ENCODE peak calls at places on chromosome 1, in six cellular contexts. P is fibroblast of mammary gland, N is cardiac fibroblast, F is epithelial cell of esophagus, T is AG09309, I is A549. W is an unnamed sample.

GRCh38 chr1:232017057-232017456 is 390.5 kb downstream of the DISC1 start:
- DNase-seq in P (no peak), N (no peak), F (no peak), T (no peak), I (no peak), W (no peak)

GRCh38 chr1:43272161-43272560 is 2.4 kb downstream of the TMEM125 start:
- DNase-seq in P (no peak), N (no peak), F (no peak), T (no peak), I (no peak), W (no peak)

GRCh38 chr1:166139735-166140134 is 27.1 kb downstream of the FAM78B start:
- DNase-seq in P (no peak), N (no peak), F (no peak), T (no peak), I (no peak), W (no peak)

GRCh38 chr1:156143765-156144489 is 9.5 kb upstream of the SEMA4A start:
- DNase-seq in P (peak), N (no peak), F (no peak), T (no peak), I (no peak), W (peak)

GRCh38 chr1:152049291-152050073 is 12.7 kb upstream of the S100A11 start:
- DNase-seq in P (peak), N (peak), F (peak), T (no peak), I (no peak), W (peak)

GRCh38 chr1:188670837-188671236 is 1806.8 kb downstream of the BRINP3 start:
- DNase-seq in P (no peak), N (no peak), F (peak), T (no peak), I (no peak), W (no peak)

GRCh38 chr1:1001057-1001630 is 1.2 kb upstream of the HES4 start:
- DNase-seq in P (no peak), N (no peak), F (no peak), T (no peak), I (no peak), W (no peak)

GRCh38 chr1:113579256-113580018 is 179.8 kb downstream of the PHTF1 start:
- DNase-seq in P (peak), N (peak), F (peak), T (no peak), I (no peak), W (no peak)

GRCh38 chr1:228765543-228765942 is 30.3 kb downstream of the RHOU start:
- DNase-seq in P (no peak), N (no peak), F (no peak), T (no peak), I (no peak), W (no peak)

GRCh38 chr1:64474639-64475038 is 4.7 kb downstream of the CACHD1 start:
- DNase-seq in P (no peak), N (peak), F (peak), T (no peak), I (no peak), W (no peak)

GRCh38 chr1:53145051-53145600 is 2.7 kb upstream of the SLC1A7 start:
- DNase-seq in P (no peak), N (no peak), F (no peak), T (no peak), I (no peak), W (no peak)

GRCh38 chr1:44213222-44214112 is at the start of gene DMAP1:
- DNase-seq in P (peak), N (peak), F (peak), T (peak), I (peak), W (peak)

GRCh38 chr1:88731475-88731874 is 47.4 kb downstream of the PKN2 start:
- DNase-seq in P (peak), N (peak), F (no peak), T (peak), I (peak), W (peak)

GRCh38 chr1:110466646-110467280 is 15.8 kb downstream of the PROK1 start:
- DNase-seq in P (no peak), N (no peak), F (no peak), T (no peak), I (no peak), W (no peak)

GRCh38 chr1:48681476-48682305 is 95.0 kb downstream of the BEND5 start:
- DNase-seq in P (peak), N (no peak), F (no peak), T (no peak), I (no peak), W (no peak)

GRCh38 chr1:62312698-62313097 is 6.5 kb downstream of the KANK4 start:
- DNase-seq in P (no peak), N (no peak), F (no peak), T (no peak), I (no peak), W (no peak)

GRCh38 chr1:244665771-244666217 is 12.9 kb downstream of the DESI2 start:
- DNase-seq in P (peak), N (no peak), F (no peak), T (no peak), I (no peak), W (no peak)

GRCh38 chr1:89609781-89610456 is 23.0 kb upstream of the LRRC8C start:
- DNase-seq in P (no peak), N (no peak), F (no peak), T (no peak), I (no peak), W (no peak)

GRCh38 chr1:208278638-208279037 is 34.5 kb upstream of the PLXNA2 start:
- DNase-seq in P (no peak), N (no peak), F (no peak), T (no peak), I (no peak), W (no peak)

GRCh38 chr1:32516402-32516801 is 22.8 kb upstream of the ZBTB8A start:
- DNase-seq in P (no peak), N (no peak), F (no peak), T (no peak), I (no peak), W (no peak)

GRCh38 chr1:238139713-238140112 is 249.0 kb upstream of the ZP4 start:
- DNase-seq in P (no peak), N (no peak), F (peak), T (no peak), I (no peak), W (no peak)

GRCh38 chr1:40932004-40932403 is 47.5 kb upstream of the CTPS1 start:
- DNase-seq in P (no peak), N (peak), F (peak), T (no peak), I (no peak), W (no peak)

GRCh38 chr1:231964241-231964640 is 337.7 kb downstream of the DISC1 start:
- DNase-seq in P (no peak), N (no peak), F (no peak), T (no peak), I (no peak), W (no peak)

GRCh38 chr1:26280333-26281042 is 602 bp downstream of the SH3BGRL3 start:
- DNase-seq in P (peak), N (no peak), F (peak), T (no peak), I (peak), W (peak)

GRCh38 chr1:209823143-209824041 is 4.4 kb upstream of the UTP25 start:
- DNase-seq in P (peak), N (peak), F (peak), T (no peak), I (peak), W (peak)

GRCh38 chr1:229478852-229479251 is 29.3 kb downstream of the NUP133 start:
- DNase-seq in P (no peak), N (no peak), F (no peak), T (no peak), I (no peak), W (no peak)

GRCh38 chr1:210709694-210710093 is 381.0 kb downstream of the HHAT start:
- DNase-seq in P (peak), N (no peak), F (peak), T (no peak), I (no peak), W (peak)

GRCh38 chr1:65292861-65293593 is 16.3 kb upstream of the DNAJC6 start:
- DNase-seq in P (no peak), N (no peak), F (peak), T (no peak), I (no peak), W (no peak)

GRCh38 chr1:113452921-113453770 is 62.8 kb downstream of the MAGI3 start:
- DNase-seq in P (peak), N (peak), F (peak), T (no peak), I (no peak), W (peak)

GRCh38 chr1:55669308-55669707 is 454.1 kb upstream of the USP24 start:
- DNase-seq in P (peak), N (peak), F (peak), T (peak), I (no peak), W (no peak)

GRCh38 chr1:55673416-55673815 is 458.3 kb upstream of the USP24 start:
- DNase-seq in P (no peak), N (no peak), F (no peak), T (no peak), I (no peak), W (no peak)

DNA sequence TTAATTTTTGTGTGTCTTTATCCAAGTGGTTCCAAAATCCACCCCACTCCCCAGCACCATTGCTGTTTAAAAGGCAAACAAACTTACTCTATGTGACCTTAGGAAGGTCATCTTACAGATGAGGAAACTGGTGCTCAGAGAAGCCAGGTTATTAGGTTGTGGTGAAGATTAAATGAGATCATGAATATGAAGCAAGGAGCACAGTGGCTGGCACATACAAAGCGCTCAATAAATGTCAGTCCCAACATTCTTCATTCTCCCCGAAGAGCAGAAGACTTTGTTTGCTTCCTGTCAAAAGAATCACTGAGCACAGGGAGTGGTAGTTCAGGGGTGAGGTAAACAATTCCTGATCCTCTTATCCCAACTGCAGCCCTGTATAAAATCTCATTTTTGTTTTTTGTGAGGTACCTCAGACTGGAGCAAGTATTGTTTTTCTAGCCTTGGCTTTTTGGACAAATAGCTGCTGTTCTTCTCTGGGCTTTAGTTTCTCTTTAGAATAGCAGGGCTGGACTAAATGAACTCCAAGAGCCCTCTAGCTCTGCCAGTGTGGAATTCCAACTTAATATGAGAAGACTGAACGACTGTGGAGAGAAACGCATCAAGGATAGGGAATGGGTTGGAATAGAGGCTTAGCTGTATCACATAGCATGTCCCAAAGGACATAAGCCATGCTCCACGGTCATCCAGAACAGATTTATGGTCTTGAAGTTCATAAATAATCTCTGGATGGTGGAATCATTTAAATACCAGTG is 455.3 kb upstream of the USP24 start:
- DNase-seq in P (peak), N (peak), F (no peak), T (no peak), I (no peak), W (no peak)
- TF ChIP-seq CTCF in P (no peak), N (no peak), F (no peak), T (peak), I (no peak), W (no peak)

GRCh38 chr1:2177541-2177940 is 17.0 kb downstream of the FAAP20 start:
- DNase-seq in P (no peak), N (no peak), F (no peak), T (no peak), I (no peak), W (no peak)

GRCh38 chr1:2176615-2177014 is 18.0 kb downstream of the FAAP20 start:
- DNase-seq in P (no peak), N (no peak), F (no peak), T (no peak), I (no peak), W (no peak)

GRCh38 chr1:2174348-2175054 is 20.1 kb downstream of the FAAP20 start:
- DNase-seq in P (peak), N (peak), F (peak), T (peak), I (peak), W (peak)

GRCh38 chr1:2175055-2175414 is 19.5 kb downstream of the FAAP20 start:
- DNase-seq in P (no peak), N (no peak), F (no peak), T (no peak), I (no peak), W (no peak)

DNA sequence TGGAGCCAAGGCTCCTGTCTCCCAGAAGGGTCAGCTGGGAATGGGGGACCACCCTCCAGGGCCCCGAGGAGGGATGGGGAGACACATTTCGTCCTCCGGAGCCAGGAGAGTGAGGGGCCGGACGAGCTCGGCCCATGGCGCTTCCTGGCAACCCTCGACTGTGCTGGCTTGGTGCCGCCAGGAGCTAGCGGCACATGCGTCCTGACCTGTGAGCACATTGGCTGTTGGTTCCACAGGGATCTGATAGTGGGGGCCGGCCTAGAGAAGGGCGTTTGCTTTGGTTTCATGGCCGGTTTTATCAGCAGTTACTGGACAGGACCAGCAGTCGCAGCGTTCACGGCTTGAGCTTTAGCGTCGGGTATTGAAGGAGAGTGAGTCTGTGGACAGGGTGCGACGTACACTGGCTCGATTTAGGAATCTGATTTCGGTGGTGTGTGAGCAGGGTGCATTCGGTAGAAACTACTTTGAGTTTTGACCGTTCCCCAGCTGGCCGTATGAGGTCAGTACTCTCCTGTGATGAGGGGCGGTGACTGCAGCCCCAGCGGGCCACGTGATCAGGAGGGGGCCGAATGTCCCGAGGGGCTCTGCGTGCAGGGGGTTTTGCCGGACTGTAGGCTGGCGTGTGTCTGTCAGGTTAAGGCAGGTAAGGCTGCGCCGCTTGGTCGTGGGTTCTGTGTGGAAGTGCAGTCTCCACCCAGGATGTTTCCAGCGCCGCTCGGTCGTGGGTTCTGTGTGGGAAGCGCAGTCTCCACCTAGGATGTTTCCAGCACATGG is 18.7 kb downstream of the FAAP20 start:
- DNase-seq in P (no peak), N (no peak), F (no peak), T (no peak), I (no peak), W (no peak)
- TF ChIP-seq CTCF in P (no peak), N (no peak), F (no peak), T (no peak), I (no peak), W (no peak)

DNA sequence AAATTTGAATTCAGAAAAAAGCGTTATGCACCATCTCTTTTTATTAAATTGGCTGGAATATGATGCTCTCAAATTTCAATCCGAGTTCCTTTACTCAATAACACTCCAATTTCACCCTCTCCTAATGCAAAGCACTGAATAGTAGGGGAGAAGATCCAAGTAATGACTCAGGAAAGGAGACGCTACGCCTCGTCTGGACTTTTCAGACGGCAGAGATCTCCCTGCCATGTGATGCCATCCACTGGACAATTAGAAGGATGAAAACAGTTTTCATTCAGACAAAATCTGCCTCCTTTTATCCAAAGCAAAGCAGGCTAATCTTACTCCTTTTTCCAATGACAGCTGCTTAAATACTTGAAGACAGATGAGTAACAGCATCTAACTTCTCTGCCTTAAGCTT is 242.4 kb upstream of the GREM2 start:
- DNase-seq in P (peak), N (peak), F (peak), T (peak), I (no peak), W (peak)
- TF ChIP-seq CTCF in P (peak), N (no peak), F (no peak), T (peak), I (peak), W (peak)

DNA sequence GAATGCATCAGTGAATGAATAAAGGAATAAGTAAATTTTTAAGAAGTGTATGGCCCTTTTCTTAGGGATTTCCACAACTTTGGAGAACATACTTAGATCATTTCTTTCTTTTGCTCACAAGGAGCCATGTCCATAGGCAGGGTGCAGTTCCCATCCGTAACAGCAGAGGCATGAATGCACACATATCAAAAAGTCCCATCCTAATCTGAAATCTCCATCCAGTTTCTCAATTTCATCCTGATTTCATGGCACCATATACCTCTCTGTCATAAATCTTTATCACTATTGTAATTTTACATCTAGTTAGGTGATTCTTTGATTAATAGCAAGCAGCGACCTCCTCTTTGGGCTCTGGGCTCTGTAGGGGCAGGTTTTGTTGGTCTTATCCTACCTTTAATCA is 359.2 kb downstream of the RRAGC start:
- DNase-seq in P (no peak), N (no peak), F (peak), T (no peak), I (peak), W (no peak)
- TF ChIP-seq CTCF in P (peak), N (peak), F (peak), T (peak), I (no peak), W (peak)

DNA sequence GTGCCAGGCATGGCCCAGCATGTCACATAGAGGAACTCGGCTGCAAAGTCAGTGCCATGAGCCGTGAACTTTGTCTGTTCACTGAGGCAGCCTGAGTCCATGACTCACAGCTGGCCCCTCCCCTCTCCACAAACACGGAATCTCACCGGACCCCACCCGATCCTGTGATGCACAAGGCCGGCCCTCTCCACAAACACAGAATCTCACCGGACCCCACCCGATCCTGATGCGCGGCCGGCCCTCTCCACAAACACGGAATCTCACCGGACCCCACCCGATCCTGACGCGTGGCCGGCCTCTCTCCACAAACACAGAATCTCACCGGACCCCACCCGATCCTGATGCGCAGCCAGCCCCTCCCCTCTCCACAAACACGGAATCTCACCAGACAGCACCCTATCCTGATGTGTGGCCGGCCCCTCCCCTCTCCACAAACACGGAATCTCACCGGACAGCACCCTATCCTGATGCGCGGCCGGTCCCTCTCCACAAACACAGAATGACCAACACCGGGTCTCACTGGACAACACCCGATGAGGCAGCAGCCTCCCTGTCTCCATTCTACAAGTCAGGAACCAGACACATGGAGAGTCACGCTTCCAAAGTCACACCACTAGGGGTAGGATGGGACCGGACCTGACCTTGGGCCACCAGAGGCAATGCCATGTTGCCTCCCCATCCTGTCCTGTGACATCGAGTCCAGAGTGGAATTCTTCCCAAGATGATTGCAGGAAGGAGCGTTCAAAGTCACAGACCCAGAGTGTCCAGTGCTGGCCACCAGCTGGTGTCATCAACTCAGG is 39.6 kb upstream of the GPR153 start:
- DNase-seq in P (peak), N (no peak), F (peak), T (no peak), I (no peak), W (no peak)
- TF ChIP-seq CTCF in P (no peak), N (no peak), F (no peak), T (no peak), I (no peak), W (no peak)

DNA sequence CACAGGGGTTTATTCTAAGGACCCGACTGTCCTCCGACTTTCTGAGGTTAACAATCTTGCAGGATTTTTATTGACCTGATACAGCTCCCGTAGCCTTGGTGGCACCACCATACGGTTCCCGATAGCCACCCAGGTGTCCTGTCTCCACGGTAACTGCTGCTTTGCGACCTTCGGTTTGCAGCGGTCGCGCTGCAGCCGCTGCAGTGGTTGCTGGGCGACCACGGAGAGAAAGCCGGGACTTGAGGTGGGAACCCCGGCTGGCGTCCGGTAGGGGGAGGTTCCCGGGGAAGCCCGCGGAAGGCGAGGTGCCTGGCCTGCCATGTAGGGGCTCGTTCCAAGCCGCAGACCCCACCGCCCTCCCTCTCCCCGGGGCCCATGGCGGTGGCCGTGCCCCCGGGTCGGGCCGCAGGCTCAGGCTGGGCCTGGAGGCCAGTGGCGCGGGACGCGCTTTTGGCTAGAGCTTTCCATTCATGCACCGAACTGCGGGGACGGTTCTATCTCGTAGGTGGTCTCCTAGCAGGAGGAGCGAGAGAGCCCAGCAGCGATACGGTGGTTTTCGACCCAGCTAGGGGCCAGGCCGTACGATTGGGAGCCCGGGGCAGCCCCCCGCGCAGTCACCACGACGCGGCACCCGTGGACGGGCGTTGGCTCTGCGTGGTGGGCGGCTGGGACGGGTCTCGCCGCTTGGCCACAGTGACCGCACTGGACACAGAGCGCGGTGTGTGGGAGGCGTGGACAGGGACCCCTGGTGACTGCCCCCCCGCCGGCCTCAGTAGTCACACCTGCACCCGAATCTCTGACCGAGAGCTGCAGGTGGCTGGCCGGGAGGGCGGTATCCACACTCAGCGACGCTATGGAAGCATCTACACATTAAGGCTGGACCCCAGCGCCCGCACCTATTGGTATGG is at the start of gene KLHDC9:
- DNase-seq in P (peak), N (peak), F (peak), T (no peak), I (peak), W (peak)
- TF ChIP-seq CTCF in P (no peak), N (no peak), F (no peak), T (peak), I (no peak), W (no peak)

W was measured in HFFc6.